ENCODE peak calls at places on chromosomes 1 and 21, in nine cellular contexts. F, O, H, Y, G, B, P, M and S are unnamed samples.

GRCh38 chr1:184255560-184255959 is 131.3 kb upstream of the C1orf21 start:
- DNase-seq in P (no peak), B (no peak), Y (no peak), O (no peak), M (no peak), H (no peak), G (no peak), F (no peak), S (no peak)

GRCh38 chr21:35323947-35324346 is 274.8 kb upstream of the RUNX1 start:
- DNase-seq in M (no peak), H (no peak), P (no peak), O (peak), F (peak), Y (no peak), G (peak), B (no peak), S (no peak)

GRCh38 chr1:151435174-151435573 is 24.1 kb downstream of the POGZ start:
- DNase-seq in B (no peak), M (no peak), F (peak), G (no peak), H (no peak), O (no peak), Y (no peak), P (no peak), S (no peak)

GRCh38 chr1:905071-905749 is 18.5 kb upstream of the SAMD11 start:
- DNase-seq in H (no peak), G (peak), B (peak), O (peak), F (peak), M (peak), P (peak), Y (no peak), S (peak)

GRCh38 chr1:97632075-97632474 is 288.8 kb downstream of the DPYD start:
- DNase-seq in G (no peak), P (no peak), B (no peak), O (no peak), F (peak), M (no peak), H (no peak), Y (peak), S (no peak)

GRCh38 chr1:213245270-213245669 is 194.2 kb downstream of the RPS6KC1 start:
- DNase-seq in M (no peak), H (no peak), O (no peak), P (no peak), Y (no peak), F (no peak), B (no peak), G (no peak), S (no peak)

GRCh38 chr1:246734861-246735260 is 10.7 kb downstream of the SCCPDH start:
- DNase-seq in Y (no peak), O (no peak), H (no peak), G (no peak), M (no peak), F (no peak), P (no peak), B (no peak), S (no peak)

GRCh38 chr1:17027403-17027802 is 15.7 kb upstream of the ATP13A2 start:
- DNase-seq in G (no peak), P (no peak), M (peak), B (no peak), O (no peak), H (no peak), Y (no peak), F (no peak), S (no peak)

GRCh38 chr1:244199883-244200282 is 148.8 kb downstream of the ZBTB18 start:
- DNase-seq in P (no peak), O (no peak), H (no peak), B (no peak), M (no peak), F (no peak), G (no peak), Y (no peak), S (no peak)

GRCh38 chr1:25134801-25135585 is 97.3 kb downstream of the SYF2 start:
- DNase-seq in O (no peak), F (no peak), M (no peak), Y (no peak), H (no peak), B (no peak), G (no peak), P (no peak), S (no peak)

GRCh38 chr1:105386489-105386888 is 1636.8 kb downstream of the AMY1C start:
- DNase-seq in G (no peak), H (no peak), B (no peak), Y (no peak), F (no peak), M (no peak), O (no peak), P (no peak), S (no peak)

GRCh38 chr1:235199441-235199840 is 38.4 kb upstream of the RBM34 start:
- DNase-seq in Y (no peak), P (no peak), H (peak), O (no peak), B (peak), M (no peak), F (peak), G (no peak), S (no peak)
- TF ChIP-seq CTCF in Y (peak), P (peak), H (no peak), O (peak), B (peak), M (peak), F (peak), G (no peak), S (no peak)

GRCh38 chr1:79364896-79365295 is 358.4 kb upstream of the ADGRL4 start:
- DNase-seq in M (no peak), H (no peak), F (no peak), Y (no peak), G (no peak), O (no peak), B (no peak), P (no peak), S (no peak)

DNA sequence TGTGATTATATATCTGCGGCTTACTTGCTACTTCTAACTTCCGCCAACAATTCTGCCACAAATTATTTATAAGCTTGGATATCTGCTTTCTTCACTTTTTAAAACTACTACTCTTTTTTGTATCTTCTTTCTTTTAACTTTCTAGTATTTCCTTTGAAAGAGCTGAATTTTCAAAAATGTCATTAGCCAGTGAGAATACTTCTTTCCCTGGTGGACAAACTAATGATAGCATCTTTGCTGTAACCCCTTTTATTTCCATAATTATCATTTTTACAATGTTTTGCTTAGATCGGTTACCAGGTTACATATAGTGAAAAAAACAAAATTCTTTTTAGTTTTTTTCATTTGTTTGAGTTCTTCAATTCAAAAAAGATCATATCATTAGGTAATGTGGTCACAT is 355.9 kb upstream of the ADGRL4 start:
- DNase-seq in H (no peak), Y (no peak), O (no peak), B (no peak), G (no peak), F (no peak), P (no peak), M (no peak), S (no peak)
- TF ChIP-seq CTCF in H (peak), Y (no peak), O (no peak), B (peak), G (no peak), F (no peak), P (no peak), M (no peak), S (no peak)

GRCh38 chr1:33050221-33051076 is 13.8 kb upstream of the AK2 start:
- DNase-seq in B (no peak), Y (peak), M (no peak), P (no peak), H (no peak), F (peak), O (no peak), G (no peak), S (no peak)
- TF ChIP-seq CTCF in B (no peak), Y (peak), M (no peak), P (no peak), H (no peak), F (no peak), O (no peak), G (no peak), S (no peak)

GRCh38 chr1:91529856-91530255 is 29.2 kb downstream of the CDC7 start:
- DNase-seq in F (peak), M (no peak), O (no peak), P (no peak), B (no peak), Y (peak), G (no peak), H (no peak), S (no peak)

GRCh38 chr1:91527781-91528180 is 27.1 kb downstream of the CDC7 start:
- DNase-seq in O (no peak), B (no peak), P (no peak), M (no peak), F (no peak), H (no peak), G (no peak), Y (no peak), S (no peak)

GRCh38 chr1:91520940-91521507 is 20.4 kb downstream of the CDC7 start:
- DNase-seq in O (no peak), H (no peak), B (no peak), P (no peak), F (no peak), G (no peak), Y (no peak), M (no peak), S (no peak)

GRCh38 chr1:91523462-91523861 is 22.8 kb downstream of the CDC7 start:
- DNase-seq in F (no peak), H (no peak), G (no peak), M (no peak), B (no peak), Y (no peak), O (no peak), P (no peak), S (no peak)

DNA sequence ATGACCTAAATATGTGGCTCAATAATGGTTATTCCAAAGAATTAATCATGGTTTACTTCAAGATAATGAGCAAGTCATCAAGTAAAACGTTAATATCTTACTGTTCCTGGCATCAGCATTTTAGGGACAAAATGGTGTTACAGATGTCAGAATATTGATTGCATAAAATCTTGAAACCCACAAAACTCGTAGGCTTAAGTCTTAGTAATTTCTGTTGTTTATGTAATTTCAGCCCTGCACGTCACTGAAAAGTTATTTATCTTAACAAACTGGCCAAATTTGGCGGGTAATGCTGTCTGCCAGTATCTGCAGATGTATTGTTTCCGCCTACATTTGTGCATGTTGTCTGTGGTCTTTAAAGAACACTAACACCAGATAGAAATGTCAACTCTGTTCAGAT is 25.8 kb downstream of the CDC7 start:
- DNase-seq in M (no peak), P (no peak), F (peak), O (no peak), Y (peak), B (no peak), G (no peak), H (no peak), S (no peak)
- TF ChIP-seq CTCF in M (no peak), P (no peak), F (no peak), O (no peak), Y (no peak), B (no peak), G (no peak), H (no peak), S (no peak)

GRCh38 chr1:158521666-158522058 is 32.5 kb downstream of the OR6Y1 start:
- DNase-seq in F (no peak), H (no peak), B (no peak), O (no peak), P (no peak), M (no peak), G (no peak), Y (no peak), S (no peak)

DNA sequence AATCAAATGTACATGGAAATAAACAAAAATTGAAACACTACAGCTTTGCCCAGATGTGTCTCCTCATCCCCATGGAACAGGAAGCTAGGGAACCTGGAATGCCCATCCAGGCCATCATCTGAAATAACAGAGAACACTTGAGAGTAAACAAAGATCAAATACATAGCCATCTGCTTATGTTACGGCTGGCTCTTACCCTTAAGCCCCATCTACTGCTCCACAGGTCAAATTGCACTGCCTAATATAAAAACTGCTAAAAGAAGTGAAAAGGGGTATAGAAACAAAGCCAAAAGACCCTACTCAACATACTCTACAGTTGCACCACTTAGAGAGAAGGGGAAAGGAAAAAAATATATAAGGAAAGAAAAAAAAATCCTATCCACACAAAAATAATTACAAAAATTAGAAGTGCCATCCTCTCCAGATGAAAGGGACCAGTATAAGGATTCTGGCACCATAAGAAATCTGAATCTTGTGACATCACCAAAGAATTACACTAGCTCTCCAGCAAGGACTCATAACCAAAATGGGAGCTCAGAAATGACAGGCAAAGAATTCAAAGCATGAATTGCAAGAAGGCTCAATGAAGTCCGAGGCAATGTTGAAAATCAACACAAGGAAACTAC is 26.9 kb downstream of the OR6Y1 start:
- DNase-seq in H (peak), O (no peak), B (no peak), G (no peak), M (no peak), F (peak), Y (peak), P (no peak), S (peak)
- TF ChIP-seq CTCF in H (peak), O (peak), B (no peak), G (no peak), M (peak), F (peak), Y (peak), P (peak), S (no peak)

GRCh38 chr1:30714536-30715090 is 8.8 kb downstream of the MATN1 start:
- DNase-seq in B (no peak), F (no peak), H (no peak), P (peak), O (no peak), G (no peak), Y (no peak), M (no peak), S (no peak)

GRCh38 chr1:30715886-30716285 is 7.5 kb downstream of the MATN1 start:
- DNase-seq in G (peak), B (no peak), F (no peak), Y (no peak), M (no peak), P (peak), H (no peak), O (no peak), S (no peak)

GRCh38 chr1:30716646-30717045 is 6.7 kb downstream of the MATN1 start:
- DNase-seq in Y (no peak), O (no peak), H (no peak), B (no peak), G (peak), M (no peak), F (no peak), P (no peak), S (no peak)

GRCh38 chr1:30714025-30714424 is 9.4 kb downstream of the MATN1 start:
- DNase-seq in Y (no peak), H (no peak), P (peak), G (no peak), O (no peak), M (no peak), F (no peak), B (no peak), S (no peak)

DNA sequence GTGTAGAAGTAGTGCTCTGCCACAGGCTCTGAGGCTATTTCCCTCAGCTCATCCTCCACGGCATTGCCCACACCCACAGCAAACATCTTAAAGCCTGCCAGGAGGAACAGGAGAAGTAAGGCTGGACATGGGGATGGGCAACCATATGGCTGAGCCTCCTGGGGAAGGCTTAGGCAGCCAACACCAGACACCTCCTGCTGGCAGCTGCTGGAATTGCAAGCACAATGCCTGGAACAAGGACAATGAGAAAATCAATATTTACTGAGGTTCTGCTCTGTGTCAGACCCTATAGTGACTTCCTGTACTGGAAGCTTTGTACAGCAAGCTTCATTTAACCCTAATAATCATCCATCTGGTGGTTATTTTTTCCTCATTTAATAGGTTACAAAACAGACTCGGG is 8.2 kb downstream of the MATN1 start:
- DNase-seq in H (no peak), O (no peak), Y (no peak), G (no peak), P (peak), B (no peak), F (no peak), M (no peak), S (no peak)
- TF ChIP-seq CTCF in H (peak), O (peak), Y (peak), G (no peak), P (peak), B (peak), F (peak), M (peak), S (no peak)

GRCh38 chr21:44463716-44464115 is 8.4 kb downstream of the LRRC3 start:
- DNase-seq in B (no peak), F (peak), H (no peak), O (no peak), Y (no peak), M (no peak), P (no peak), G (no peak), S (no peak)
- TF ChIP-seq CTCF in B (no peak), F (no peak), H (no peak), O (no peak), Y (no peak), M (no peak), P (no peak), G (no peak), S (no peak)